ENCODE peak calls at places on chromosome X, in six cellular contexts. E, Z, L, D, T and J are unnamed samples. For H3K4me1, the result is how much of the 10 kb centered on the place peaks cover.

GRCh38 chrX:74451450-74452198 is 30.3 kb downstream of the SLC16A2 start:
- DNase-seq in E (no peak), Z (no peak), L (no peak), D (no peak), T (no peak), J (no peak)

GRCh38 chrX:77597511-77597910 is 150.3 kb downstream of the FGF16 start:
- DNase-seq in E (no peak), Z (no peak), L (no peak), D (no peak), T (no peak), J (no peak)

GRCh38 chrX:28586891-28587635 is at the start of gene IL1RAPL1:
- DNase-seq in E (peak), Z (no peak), L (no peak), D (no peak), T (no peak), J (no peak)

GRCh38 chrX:151974336-151975227 is at the start of gene GABRE:
- DNase-seq in E (no peak), Z (no peak), L (peak), D (peak), T (peak), J (peak)

GRCh38 chrX:19174401-19175025 is 52.2 kb upstream of the ADGRG2 start:
- DNase-seq in E (peak), Z (no peak), L (no peak), D (peak), T (no peak), J (no peak)

GRCh38 chrX:155632424-155633100 is 19.8 kb upstream of the TMLHE start:
- DNase-seq in E (peak), Z (no peak), L (no peak), D (no peak), T (no peak), J (no peak)

GRCh38 chrX:6226053-6226645 is 2.5 kb downstream of the NLGN4X start:
- DNase-seq in E (no peak), Z (no peak), L (peak), D (peak), T (no peak), J (no peak)

GRCh38 chrX:151752847-151753246 is 18.3 kb downstream of the CNGA2 start:
- DNase-seq in E (no peak), Z (no peak), L (no peak), D (no peak), T (no peak), J (no peak)

GRCh38 chrX:298993-299392 is 17.8 kb downstream of the PLCXD1 start:
- DNase-seq in E (no peak), Z (no peak), L (no peak), D (no peak), T (peak), J (no peak)

GRCh38 chrX:97400492-97400891 is 516.8 kb downstream of the RPA4 start:
- DNase-seq in E (no peak), Z (no peak), L (no peak), D (no peak), T (no peak), J (no peak)

GRCh38 chrX:138026211-138026610 is 460.3 kb downstream of the ZIC3 start:
- DNase-seq in E (peak), Z (peak), L (peak), D (no peak), T (no peak), J (no peak)

GRCh38 chrX:13463608-13464007 is 105.8 kb upstream of the EGFL6 start:
- DNase-seq in E (peak), Z (peak), L (no peak), D (peak), T (peak), J (no peak)

GRCh38 chrX:2627272-2627867 is 63.7 kb upstream of the CD99 start:
- DNase-seq in E (peak), Z (peak), L (peak), D (no peak), T (no peak), J (no peak)

GRCh38 chrX:47662144-47662657 is 3.2 kb upstream of the UXT start:
- DNase-seq in E (peak), Z (no peak), L (no peak), D (no peak), T (no peak), J (no peak)

GRCh38 chrX:37644381-37645305 is 40.9 kb upstream of the XK start:
- DNase-seq in E (no peak), Z (no peak), L (no peak), D (no peak), T (no peak), J (no peak)

GRCh38 chrX:103063191-103063845 is 653 bp downstream of the BEX1 start:
- DNase-seq in E (peak), Z (no peak), L (peak), D (no peak), T (no peak), J (no peak)

GRCh38 chrX:15564981-15565579 is 35.7 kb downstream of the ACE2 start:
- DNase-seq in E (peak), Z (peak), L (peak), D (peak), T (peak), J (peak)

GRCh38 chrX:14032383-14032782 is 2.7 kb upstream of the GEMIN8 start:
- DNase-seq in E (peak), Z (peak), L (peak), D (no peak), T (no peak), J (peak)

GRCh38 chrX:68419934-68420333 is 13.4 kb downstream of the OPHN1 start:
- DNase-seq in E (no peak), Z (no peak), L (no peak), D (no peak), T (no peak), J (no peak)

GRCh38 chrX:49242545-49243066 is 7.3 kb downstream of the CCDC22 start:
- DNase-seq in E (no peak), Z (no peak), L (no peak), D (no peak), T (peak), J (no peak)

GRCh38 chrX:13119386-13119785 is 75.0 kb upstream of the FAM9C start:
- DNase-seq in E (no peak), Z (no peak), L (no peak), D (no peak), T (no peak), J (no peak)

GRCh38 chrX:39203427-39203826 is 402.2 kb downstream of the MID1IP1 start:
- DNase-seq in E (no peak), Z (no peak), L (no peak), D (no peak), T (no peak), J (peak)

GRCh38 chrX:8820910-8821527 is 19.8 kb upstream of the FAM9A start:
- DNase-seq in E (peak), Z (no peak), L (peak), D (no peak), T (no peak), J (no peak)

GRCh38 chrX:54357414-54358377 is at the start of gene WNK3:
- DNase-seq in E (peak), Z (no peak), L (peak), D (peak), T (peak), J (peak)
- H3K4me3 ChIP-seq in E (peak), Z (no peak), L (peak), D (peak), T (peak), J (no peak)

GRCh38 chrX:129781134-129782014 is 1.6 kb downstream of the SASH3 start:
- DNase-seq in E (no peak), Z (peak), L (no peak), D (peak), T (no peak), J (peak)

GRCh38 chrX:129782015-129782495 is 2.3 kb downstream of the SASH3 start:
- DNase-seq in E (no peak), Z (no peak), L (no peak), D (no peak), T (no peak), J (no peak)

GRCh38 chrX:129779086-129779672 is 570 bp upstream of the SASH3 start:
- DNase-seq in E (no peak), Z (no peak), L (no peak), D (no peak), T (no peak), J (no peak)

GRCh38 chrX:129779747-129780146 is at the start of gene SASH3:
- DNase-seq in E (no peak), Z (peak), L (no peak), D (peak), T (peak), J (peak)

DNA sequence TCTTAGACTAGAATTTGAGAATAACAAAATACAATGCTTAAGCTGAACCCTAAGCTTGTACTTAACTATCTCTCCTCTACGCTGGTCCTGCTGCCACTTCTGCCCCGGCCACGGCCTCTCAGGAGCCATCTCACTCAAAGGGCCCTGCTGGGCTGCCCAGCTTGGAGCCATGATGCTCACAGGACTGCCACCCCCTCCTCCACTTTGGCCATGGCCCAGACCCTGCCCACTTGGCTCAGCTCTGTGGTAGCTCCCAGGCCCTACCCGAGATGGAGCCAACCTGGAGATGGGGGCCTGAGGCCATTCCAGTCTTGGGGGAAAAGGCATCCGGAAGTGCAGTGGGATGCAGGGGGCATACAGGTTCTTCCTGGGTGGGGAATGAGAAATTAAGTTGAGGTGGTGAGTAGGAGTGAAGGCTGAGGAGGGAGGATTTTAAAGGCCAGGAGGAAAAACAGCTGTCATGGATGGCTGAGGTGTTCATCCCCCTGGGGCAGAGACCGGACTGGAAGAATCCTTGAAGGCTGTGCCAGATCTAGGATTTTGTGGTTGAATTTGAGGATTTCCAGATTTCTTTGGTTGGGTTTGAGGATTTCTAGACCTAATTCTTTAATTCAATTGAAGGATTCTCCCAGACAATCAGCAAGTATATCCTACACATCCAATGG is 824 bp downstream of the SASH3 start:
- DNase-seq in E (no peak), Z (no peak), L (no peak), D (no peak), T (no peak), J (no peak)
- H3K4me1 ChIP-seq in E (under half), Z (half or more), L (under half), D (under half), T (under half), J (under half)

GRCh38 chrX:153724252-153725038 is at the start of the genes ABCD1 and BCAP31:
- DNase-seq in E (peak), Z (peak), L (peak), D (peak), T (peak), J (peak)
- TF ChIP-seq CTCF in E (no peak), Z (no peak), L (no peak), D (no peak), T (no peak), J (no peak)

GRCh38 chrX:120773801-120774200 is 101.9 kb downstream of the CT47B1 start:
- DNase-seq in E (no peak), Z (no peak), L (no peak), D (no peak), T (no peak), J (no peak)

GRCh38 chrX:120768681-120769080 is 107.0 kb downstream of the CT47B1 start:
- DNase-seq in E (peak), Z (no peak), L (no peak), D (no peak), T (no peak), J (no peak)

GRCh38 chrX:120769576-120770341 is 105.9 kb downstream of the CT47B1 start:
- DNase-seq in E (peak), Z (peak), L (peak), D (no peak), T (no peak), J (no peak)

GRCh38 chrX:120775959-120776358 is 99.7 kb downstream of the CT47B1 start:
- DNase-seq in E (no peak), Z (no peak), L (no peak), D (no peak), T (no peak), J (no peak)

GRCh38 chrX:120774611-120775010 is 101.1 kb downstream of the CT47B1 start:
- DNase-seq in E (no peak), Z (no peak), L (no peak), D (no peak), T (no peak), J (no peak)
- H3K4me3 ChIP-seq in E (no peak), Z (no peak), L (no peak), D (no peak), T (no peak), J (no peak)

GRCh38 chrX:30913556-30913955 is 24.5 kb upstream of the TAB3 start:
- DNase-seq in E (no peak), Z (no peak), L (no peak), D (no peak), T (no peak), J (no peak)

GRCh38 chrX:30905325-30905724 is 16.3 kb upstream of the TAB3 start:
- DNase-seq in E (no peak), Z (no peak), L (no peak), D (no peak), T (no peak), J (no peak)

GRCh38 chrX:30904632-30905031 is 15.6 kb upstream of the TAB3 start:
- DNase-seq in E (no peak), Z (no peak), L (no peak), D (no peak), T (no peak), J (no peak)

GRCh38 chrX:30906726-30907125 is 17.7 kb upstream of the TAB3 start:
- DNase-seq in E (peak), Z (no peak), L (no peak), D (no peak), T (no peak), J (no peak)

GRCh38 chrX:30910124-30910860 is 21.2 kb upstream of the TAB3 start:
- DNase-seq in E (peak), Z (peak), L (no peak), D (no peak), T (no peak), J (no peak)
- H3K4me1 ChIP-seq in E (under half), Z (under half), L (under half), D (under half), T (under half), J (under half)

GRCh38 chrX:153777261-153778090 is 3.4 kb upstream of the SRPK3 start:
- DNase-seq in E (no peak), Z (no peak), L (no peak), D (peak), T (no peak), J (no peak)

GRCh38 chrX:153778151-153778551 is 2.7 kb upstream of the SRPK3 start:
- DNase-seq in E (no peak), Z (no peak), L (no peak), D (no peak), T (no peak), J (no peak)

GRCh38 chrX:153776611-153777045 is 4.2 kb upstream of the SRPK3 start:
- DNase-seq in E (no peak), Z (peak), L (no peak), D (peak), T (peak), J (no peak)

GRCh38 chrX:153779891-153780677 is 757 bp upstream of the SRPK3 start:
- DNase-seq in E (no peak), Z (no peak), L (no peak), D (no peak), T (no peak), J (no peak)

GRCh38 chrX:153778684-153779101 is 2.1 kb upstream of the SRPK3 start:
- DNase-seq in E (no peak), Z (no peak), L (no peak), D (peak), T (no peak), J (no peak)
- TF ChIP-seq CTCF in E (no peak), Z (peak), L (peak), D (peak), T (no peak), J (no peak)

GRCh38 chrX:131729295-131729694 is 185.4 kb downstream of the OR13H1 start:
- DNase-seq in E (no peak), Z (no peak), L (no peak), D (peak), T (peak), J (peak)
- H3K4me3 ChIP-seq in E (peak), Z (no peak), L (no peak), D (peak), T (no peak), J (no peak)

DNA sequence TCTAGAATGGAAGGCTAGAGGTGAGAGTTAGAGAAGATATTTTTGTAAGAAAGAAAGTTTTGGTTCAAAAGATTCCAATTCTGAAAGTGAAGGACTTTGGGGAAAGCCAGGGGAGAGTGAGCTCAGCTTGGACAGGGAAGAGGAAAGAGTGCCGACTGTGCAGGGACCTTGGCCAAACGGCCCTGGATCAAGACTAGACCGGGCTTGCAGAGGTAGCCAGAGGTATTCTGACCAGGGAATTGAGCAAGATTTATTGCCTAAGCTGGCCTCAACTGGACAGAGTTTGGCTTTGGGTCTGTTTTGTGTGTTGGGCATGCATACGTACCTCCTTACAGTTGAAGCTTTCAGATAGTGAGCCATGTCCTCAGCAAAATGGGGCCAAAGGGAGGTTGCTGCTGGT is 11.6 kb downstream of the PLAC1 start:
- DNase-seq in E (no peak), Z (no peak), L (no peak), D (peak), T (no peak), J (no peak)
- H3K4me1 ChIP-seq in E (under half), Z (under half), L (under half), D (under half), T (under half), J (under half)